ENCODE peak calls at places on chromosomes 1 and 21, in seven cellular contexts. J is ovary, C is GM12878, L is GM23338, S is BJ, T is MM.1S, V is GM23248. X is an unnamed sample. For H3K36me3 and H3K27me3, the result is how much of the 10 kb centered on the place peaks cover.

GRCh38 chr1:201461783-201462441 is 7.1 kb downstream of the PHLDA3 start:
- DNase-seq in L (no peak), S (peak), V (peak), C (no peak), T (no peak), J (peak), X (peak)

GRCh38 chr1:92936865-92937264 is 24.4 kb downstream of the DIPK1A start:
- DNase-seq in C (no peak), J (no peak), T (no peak), L (no peak), V (no peak), S (no peak), X (no peak)

GRCh38 chr1:226889616-226890330 is 19.4 kb downstream of the PSEN2 start:
- DNase-seq in C (no peak), J (no peak), T (no peak), V (no peak), L (no peak), S (no peak), X (no peak)

GRCh38 chr1:232524056-232524455 is 105.9 kb downstream of the SIPA1L2 start:
- DNase-seq in V (peak), L (no peak), S (no peak), J (no peak), C (no peak), T (no peak), X (no peak)

GRCh38 chr21:20997633-20998455 is at the start of gene NCAM2:
- DNase-seq in J (peak), T (peak), C (no peak), V (peak), S (no peak), L (peak), X (peak)

GRCh38 chr1:221166162-221166500 is 286.9 kb downstream of the HLX start:
- DNase-seq in V (no peak), J (no peak), C (no peak), S (no peak), L (no peak), T (no peak), X (no peak)

GRCh38 chr1:19559641-19560040 is 74.3 kb upstream of the CAPZB start:
- DNase-seq in L (no peak), C (no peak), J (no peak), S (peak), V (peak), T (no peak), X (no peak)

GRCh38 chr1:166088572-166088955 is 78.2 kb downstream of the FAM78B start:
- DNase-seq in L (no peak), T (no peak), S (no peak), J (no peak), V (no peak), C (no peak), X (no peak)

GRCh38 chr1:33025761-33026160 is 10.9 kb downstream of the AK2 start:
- DNase-seq in C (no peak), V (no peak), S (no peak), L (no peak), J (no peak), T (no peak), X (no peak)

GRCh38 chr1:234696148-234696576 is 86.2 kb upstream of the IRF2BP2 start:
- DNase-seq in J (no peak), V (no peak), C (peak), S (no peak), L (no peak), T (no peak), X (no peak)

GRCh38 chr1:5250336-5250735 is 595.9 kb downstream of the AJAP1 start:
- DNase-seq in T (no peak), S (no peak), J (no peak), C (no peak), V (no peak), L (no peak), X (no peak)

GRCh38 chr1:26602378-26602959 is 72.9 kb downstream of the RPS6KA1 start:
- DNase-seq in J (no peak), S (no peak), T (peak), C (no peak), L (peak), V (peak), X (no peak)

GRCh38 chr1:184160942-184161698 is 109.6 kb downstream of the TSEN15 start:
- DNase-seq in T (no peak), C (peak), J (no peak), L (no peak), V (peak), S (no peak), X (no peak)

GRCh38 chr1:16146888-16147614 is 8.8 kb downstream of the EPHA2 start:
- DNase-seq in L (no peak), T (no peak), S (no peak), J (no peak), C (no peak), V (peak), X (peak)
- H3K36me3 ChIP-seq in L (under half), T (under half), S (under half), J (under half), C (under half), V (under half), X (half or more)

GRCh38 chr1:11697188-11697892 is 5.8 kb downstream of the DRAXIN start:
- DNase-seq in S (no peak), L (no peak), V (no peak), T (no peak), J (no peak), C (no peak), X (no peak)
- H3K27me3 ChIP-seq in S (under half), L (under half), V (under half), T (half or more), J (under half), C (under half), X (under half)

GRCh38 chr1:182580736-182581135 is 8.3 kb downstream of the RNASEL start:
- DNase-seq in V (no peak), S (no peak), J (no peak), C (no peak), L (no peak), T (no peak), X (no peak)
- H3K36me3 ChIP-seq in V (under half), S (under half), J (under half), C (under half), L (under half), T (under half), X (under half)

GRCh38 chr1:44569491-44569890 is 104.8 kb downstream of the TMEM53 start:
- DNase-seq in L (no peak), S (no peak), V (no peak), T (no peak), C (no peak), J (no peak), X (no peak)
- H3K27me3 ChIP-seq in L (under half), S (under half), V (half or more), T (under half), C (under half), J (under half), X (under half)

GRCh38 chr21:44789880-44790279 is 11.7 kb downstream of the UBE2G2 start:
- DNase-seq in C (no peak), T (no peak), S (peak), J (no peak), L (no peak), V (peak), X (no peak)

GRCh38 chr21:44792653-44793052 is 9.0 kb downstream of the UBE2G2 start:
- DNase-seq in S (no peak), T (no peak), C (no peak), J (no peak), L (no peak), V (no peak), X (no peak)

GRCh38 chr21:44790401-44790800 is 11.2 kb downstream of the UBE2G2 start:
- DNase-seq in T (no peak), V (no peak), C (no peak), S (no peak), L (no peak), J (no peak), X (no peak)

GRCh38 chr21:44791993-44792392 is 9.6 kb downstream of the UBE2G2 start:
- DNase-seq in V (no peak), S (no peak), C (no peak), J (no peak), L (no peak), T (no peak), X (no peak)

DNA sequence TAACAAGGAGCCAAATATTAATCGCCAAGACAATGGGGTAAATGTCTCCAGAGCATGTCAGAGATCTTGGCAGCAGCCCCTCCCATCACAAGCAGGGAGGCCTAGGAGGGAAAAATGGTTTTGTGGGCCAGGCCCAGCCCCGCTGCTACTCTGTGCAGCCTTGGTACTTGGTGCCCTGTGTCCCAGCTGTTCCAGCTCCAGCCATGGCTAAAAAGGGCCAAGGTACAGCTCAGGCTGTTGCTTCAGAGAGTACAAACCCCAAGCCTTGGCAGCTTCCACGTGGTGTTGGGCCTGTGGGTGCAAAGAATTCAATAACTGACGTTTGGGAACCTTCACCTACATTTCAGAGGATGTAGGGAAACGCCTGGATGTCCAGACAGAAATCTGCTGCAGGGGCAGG is 10.4 kb downstream of the UBE2G2 start:
- DNase-seq in J (no peak), T (no peak), S (no peak), C (no peak), V (no peak), L (no peak), X (no peak)
- H3K36me3 ChIP-seq in J (under half), T (under half), S (under half), C (under half), V (under half), L (under half), X (half or more)

X was measured in MG63.